ENCODE peak calls at places on chromosomes 6 and 20, in five cellular contexts. X, B, N, C and T are unnamed samples.

GRCh38 chr6:143232849-143233248 is 172.2 kb downstream of the AIG1 start:
- DNase-seq in C (peak), N (peak), X (no peak), B (no peak), T (no peak)

GRCh38 chr6:47631248-47632196 is 66.9 kb upstream of the ADGRF4 start:
- DNase-seq in C (no peak), B (no peak), X (no peak), N (peak), T (no peak)

GRCh38 chr6:43937236-43938177 is 167.5 kb downstream of the VEGFA start:
- DNase-seq in C (no peak), X (no peak), N (no peak), B (peak), T (no peak)

GRCh38 chr6:144566868-144567615 is 281.9 kb downstream of the UTRN start:
- DNase-seq in C (no peak), X (no peak), B (no peak), N (no peak), T (no peak)

GRCh38 chr6:136923116-136923953 is 1.2 kb downstream of the SLC35D3 start:
- DNase-seq in B (no peak), X (no peak), C (no peak), N (no peak), T (no peak)

GRCh38 chr6:136607932-136608772 is 57.9 kb upstream of the MAP7 start:
- DNase-seq in N (peak), B (peak), C (peak), X (no peak), T (no peak)

GRCh38 chr20:46367967-46368901 is 38.2 kb downstream of the ELMO2 start:
- DNase-seq in X (no peak), B (no peak), N (no peak), C (no peak), T (no peak)

GRCh38 chr20:22080985-22081384 is 375.5 kb downstream of the PAX1 start:
- DNase-seq in C (no peak), X (no peak), N (no peak), B (no peak), T (no peak)

GRCh38 chr20:57589728-57590484 is 29.0 kb downstream of the PCK1 start:
- DNase-seq in N (no peak), X (no peak), B (no peak), C (no peak), T (no peak)

GRCh38 chr6:31795616-31796298 is at the start of gene VARS1:
- DNase-seq in X (no peak), C (peak), B (peak), N (peak), T (peak)

GRCh38 chr6:252775-253526 is 39.3 kb upstream of the DUSP22 start:
- DNase-seq in C (no peak), B (no peak), N (no peak), X (no peak), T (no peak)

GRCh38 chr6:143999406-143999805 is 8.7 kb downstream of the PLAGL1 start:
- DNase-seq in X (no peak), B (no peak), C (no peak), N (peak), T (no peak)